ENCODE peak calls at places on chromosomes 1 and 21, in seven cellular contexts. L, M, T, A, S, E and D are unnamed samples.
A peak's percentile ranks its signal among the peaks of the same experiment; 100 is the strongest.

GRCh38 chr1:30895942-30896660 is 12.5 kb downstream of the SDC3 start:
- DNase-seq in T (no peak), M (no peak), A (no peak), E (no peak), S (no peak), L (no peak), D (no peak)

GRCh38 chr1:18351735-18352134 is 129.0 kb upstream of the KLHDC7A start:
- DNase-seq in M (no peak), T (no peak), L (no peak), S (no peak), A (no peak), E (no peak), D (no peak)

GRCh38 chr1:57835620-57836019 is 411.8 kb upstream of the DAB1 start:
- DNase-seq in L (no peak), A (no peak), M (no peak), E (no peak), S (no peak), T (no peak), D (no peak)

GRCh38 chr1:39835935-39836594 is 47.2 kb downstream of the TRIT1 start:
- DNase-seq in S (no peak), L (no peak), T (no peak), E (no peak), M (no peak), A (no peak), D (peak; percentile 13)

GRCh38 chr1:21901473-21901847 is 35.6 kb downstream of the HSPG2 start:
- DNase-seq in S (no peak), M (no peak), L (no peak), A (no peak), E (no peak), T (no peak), D (no peak)

GRCh38 chr1:10173582-10173981 is 36.8 kb upstream of the KIF1B start:
- DNase-seq in L (no peak), S (no peak), T (no peak), A (no peak), E (no peak), M (peak; percentile 67), D (no peak)

GRCh38 chr1:65002156-65002507 is 35.8 kb upstream of the JAK1 start:
- DNase-seq in T (no peak), L (no peak), M (no peak), S (no peak), A (no peak), E (no peak), D (no peak)

GRCh38 chr1:93180723-93181613 is at the start of gene CCDC18:
- DNase-seq in T (peak; percentile 65), M (peak; percentile 56), S (no peak), A (peak; percentile 49), L (peak; percentile 36), E (peak; percentile 21), D (no peak)

GRCh38 chr21:19198801-19199200 is 795.2 kb upstream of the TMPRSS15 start:
- DNase-seq in M (no peak), E (no peak), A (no peak), T (no peak), L (no peak), S (no peak), D (peak; percentile 16)

GRCh38 chr1:183989078-183989577 is 48.4 kb downstream of the COLGALT2 start:
- DNase-seq in T (peak; percentile 80), S (no peak), L (no peak), M (peak; percentile 83), E (no peak), A (no peak), D (no peak)

GRCh38 chr1:11204396-11205190 is 15.4 kb downstream of the ANGPTL7 start:
- DNase-seq in M (no peak), E (no peak), T (no peak), A (no peak), L (no peak), S (no peak), D (no peak)

GRCh38 chr1:10236405-10237156 is 26.2 kb downstream of the KIF1B start:
- DNase-seq in T (no peak), E (no peak), M (no peak), A (no peak), S (no peak), L (no peak), D (no peak)

GRCh38 chr1:22380024-22380785 is 71.4 kb upstream of the ZBTB40 start:
- DNase-seq in T (peak; percentile 71), L (no peak), M (no peak), S (peak; percentile 15), A (no peak), E (no peak), D (no peak)

GRCh38 chr1:92274939-92275338 is 23.8 kb downstream of the GLMN start:
- DNase-seq in S (no peak), A (no peak), L (no peak), E (no peak), T (no peak), M (no peak), D (no peak)

GRCh38 chr1:161733526-161733925 is 12.2 kb downstream of the FCRLB start:
- DNase-seq in E (no peak), T (no peak), M (no peak), A (no peak), S (no peak), L (no peak), D (no peak)

GRCh38 chr1:205249651-205250050 is 21.9 kb downstream of the TMCC2 start:
- DNase-seq in A (no peak), S (no peak), L (no peak), E (no peak), T (no peak), M (no peak), D (no peak)

GRCh38 chr1:243991650-243992049 is 59.4 kb upstream of the ZBTB18 start:
- DNase-seq in T (no peak), A (no peak), M (no peak), E (no peak), L (no peak), S (no peak), D (no peak)

DNA sequence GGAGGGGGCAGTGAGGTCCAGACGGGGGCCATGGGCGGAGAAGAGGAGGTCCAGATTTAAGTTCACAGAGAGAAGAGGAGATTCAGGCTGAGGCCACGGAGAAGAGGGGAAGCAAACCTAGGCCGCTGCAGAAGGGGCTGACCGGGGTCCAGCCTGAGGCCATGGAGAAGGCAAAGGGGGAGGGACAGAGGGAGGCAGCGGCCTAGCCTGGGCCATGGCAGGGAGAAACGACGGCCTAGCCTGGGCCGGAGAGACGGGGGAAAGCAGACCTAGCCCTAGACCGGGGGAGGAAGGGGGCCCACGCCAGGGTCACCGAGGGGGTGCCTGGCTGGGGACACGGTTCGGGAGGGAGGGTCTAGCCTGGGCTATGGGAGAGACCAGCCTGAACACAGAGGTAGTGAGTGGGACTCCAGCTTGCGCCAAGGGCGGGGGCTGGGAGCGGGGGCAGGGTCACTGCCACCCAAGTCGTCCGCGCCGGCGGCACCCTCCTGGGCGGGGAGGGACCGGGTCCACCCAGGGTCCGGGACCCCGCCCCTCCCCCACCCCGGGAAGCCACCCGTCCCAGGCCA is 462 bp downstream of the CAPZB start:
- DNase-seq in T (peak; percentile 57), M (no peak), E (no peak), A (peak; percentile 76), S (no peak), L (no peak), D (peak; percentile 31)
- TF ChIP-seq JUND in T (no peak), M (no peak), E (no peak), A (no peak), S (no peak), L (no peak), D (no peak)

GRCh38 chr1:2837316-2837715 is 35.8 kb upstream of the TTC34 start:
- DNase-seq in E (no peak), T (no peak), S (no peak), L (no peak), A (no peak), M (no peak), D (no peak)
- TF ChIP-seq JUND in E (no peak), T (no peak), S (no peak), L (no peak), A (no peak), M (no peak), D (no peak)

DNA sequence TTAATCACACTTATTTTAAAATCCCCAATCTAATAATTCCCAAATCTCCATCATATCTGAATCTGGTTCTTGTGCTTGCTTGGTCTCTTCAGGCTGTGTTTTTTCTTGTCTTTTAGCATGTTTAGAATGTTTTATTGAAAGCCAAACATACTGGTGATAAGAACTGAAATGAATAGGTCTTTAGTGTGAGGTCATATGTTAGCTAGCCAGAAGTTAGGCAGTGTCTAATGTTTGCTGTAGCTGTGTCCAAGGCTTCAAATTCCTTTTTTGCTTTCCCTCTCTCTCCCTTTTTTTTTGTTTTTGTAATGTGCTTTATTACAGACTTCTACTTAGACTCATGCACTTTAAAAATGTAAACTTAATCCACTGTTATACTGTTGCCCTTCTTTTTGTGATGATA is 725.2 kb downstream of the BRINP3 start:
- DNase-seq in L (no peak), T (no peak), A (no peak), M (no peak), S (no peak), E (no peak), D (no peak)
- TF ChIP-seq JUND in L (no peak), T (no peak), A (no peak), M (no peak), S (no peak), E (no peak), D (no peak)

GRCh38 chr21:38299651-38300050 is 42.9 kb downstream of the KCNJ15 start:
- DNase-seq in L (no peak), M (no peak), T (no peak), E (no peak), S (no peak), A (no peak), D (no peak)

GRCh38 chr21:38298833-38299232 is 42.0 kb downstream of the KCNJ15 start:
- DNase-seq in T (no peak), A (no peak), L (no peak), E (no peak), S (no peak), M (no peak), D (no peak)

GRCh38 chr21:38295997-38296764 is 39.4 kb downstream of the KCNJ15 start:
- DNase-seq in E (no peak), S (no peak), A (no peak), L (no peak), T (no peak), M (no peak), D (no peak)

GRCh38 chr21:38297193-38297592 is 40.4 kb downstream of the KCNJ15 start:
- DNase-seq in S (no peak), L (no peak), A (no peak), M (no peak), T (no peak), E (no peak), D (no peak)

DNA sequence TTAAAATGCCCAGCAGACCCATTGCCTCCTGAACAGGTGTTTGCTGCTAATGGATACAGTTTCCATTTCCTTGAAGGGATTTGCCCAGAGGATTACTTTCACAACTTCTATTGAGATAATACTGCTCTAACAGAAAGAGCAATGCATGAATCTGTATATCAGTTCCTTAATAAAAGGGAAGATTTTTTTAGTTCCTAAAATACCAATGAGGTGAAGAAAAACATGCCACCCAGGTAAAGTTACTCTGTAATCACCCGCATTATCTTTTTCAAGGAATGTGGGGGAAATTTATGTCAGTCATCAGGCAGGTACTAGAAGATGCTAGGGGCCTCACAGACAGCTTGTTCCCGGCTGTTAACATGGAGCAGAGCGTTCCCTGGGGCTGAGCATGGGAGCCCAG is 41.1 kb downstream of the KCNJ15 start:
- DNase-seq in A (no peak), M (no peak), T (no peak), S (no peak), L (no peak), E (no peak), D (no peak)
- TF ChIP-seq JUND in A (no peak), M (no peak), T (no peak), S (no peak), L (no peak), E (no peak), D (no peak)